ENCODE peak calls at places on chromosome 5, in five cellular contexts. W is uterus, V is IMR-90, T is NB4, L is adrenal gland. X is an unnamed sample.

GRCh38 chr5:57117601-57118000 is 56.3 kb upstream of the GPBP1 start:
- DNase-seq in V (no peak), T (peak; percentile 72), L (no peak), W (no peak), X (no peak)

GRCh38 chr5:86880785-86881492 is 263.2 kb downstream of the COX7C start:
- DNase-seq in W (peak; percentile 18), L (peak; percentile 40), T (peak; percentile 82), V (peak; percentile 89), X (no peak)

GRCh38 chr5:172102913-172103629 is 85.0 kb downstream of the STK10 start:
- DNase-seq in L (peak; percentile 72), T (no peak), V (peak; percentile 95), W (no peak), X (no peak)

GRCh38 chr5:144202072-144202471 is 31.4 kb downstream of the KCTD16 start:
- DNase-seq in W (no peak), T (no peak), L (no peak), V (no peak), X (no peak)

GRCh38 chr5:90560771-90561170 is 2.2 kb downstream of the ADGRV1 start:
- DNase-seq in T (no peak), W (no peak), V (no peak), L (no peak), X (no peak)

GRCh38 chr5:12367973-12368372 is 463.7 kb upstream of the CTNND2 start:
- DNase-seq in L (no peak), W (no peak), T (no peak), V (no peak), X (no peak)

GRCh38 chr5:109418752-109419352 is 9.1 kb upstream of the PJA2 start:
- DNase-seq in W (no peak), T (no peak), V (no peak), L (no peak), X (no peak)

GRCh38 chr5:179765400-179765799 is 28.4 kb upstream of the LTC4S start:
- DNase-seq in V (peak; percentile 85), W (no peak), L (peak; percentile 43), T (peak; percentile 87), X (no peak)

GRCh38 chr5:173775692-173776135 is 112.4 kb upstream of the CPEB4 start:
- DNase-seq in L (no peak), T (peak; percentile 82), W (no peak), V (no peak), X (no peak)

GRCh38 chr5:53543401-53543800 is 17.0 kb upstream of the NDUFS4 start:
- DNase-seq in T (peak; percentile 34), W (no peak), L (no peak), V (peak; percentile 66), X (no peak)

GRCh38 chr5:140548300-140548688 is 832 bp downstream of the EIF4EBP3 start:
- DNase-seq in W (no peak), T (no peak), L (no peak), V (no peak), X (no peak)

GRCh38 chr5:34735436-34736426 is 79.6 kb downstream of the RAI14 start:
- DNase-seq in L (no peak), T (peak; percentile 7), W (no peak), V (peak; percentile 80), X (no peak)

GRCh38 chr5:5409151-5409810 is 13.2 kb upstream of the ICE1 start:
- DNase-seq in W (no peak), T (peak; percentile 39), L (no peak), V (peak; percentile 20), X (no peak)

GRCh38 chr5:145941677-145942130 is 5.3 kb downstream of the SH3RF2 start:
- DNase-seq in L (no peak), W (no peak), T (peak; percentile 34), V (peak; percentile 35), X (no peak)

GRCh38 chr5:174402224-174402812 is 322.1 kb upstream of the MSX2 start:
- DNase-seq in T (no peak), V (no peak), L (no peak), W (no peak), X (no peak)

GRCh38 chr5:107915413-107915812 is 244.7 kb upstream of the EFNA5 start:
- DNase-seq in L (no peak), T (peak; percentile 12), V (no peak), W (no peak), X (no peak)

GRCh38 chr5:57791875-57792274 is 309.3 kb upstream of the ACTBL2 start:
- DNase-seq in L (no peak), W (no peak), V (no peak), T (no peak), X (no peak)

GRCh38 chr5:82985763-82986162 is 91.4 kb downstream of the TMEM167A start:
- DNase-seq in V (no peak), L (no peak), T (no peak), W (no peak), X (no peak)

GRCh38 chr5:82986404-82986803 is 90.8 kb downstream of the TMEM167A start:
- DNase-seq in L (no peak), W (no peak), T (no peak), V (no peak), X (no peak)

GRCh38 chr5:82987188-82987587 is 90.0 kb downstream of the TMEM167A start:
- DNase-seq in W (no peak), L (no peak), V (no peak), T (no peak), X (no peak)

GRCh38 chr5:82991059-82991458 is 86.1 kb downstream of the TMEM167A start:
- DNase-seq in V (no peak), W (no peak), T (no peak), L (no peak), X (no peak)

DNA sequence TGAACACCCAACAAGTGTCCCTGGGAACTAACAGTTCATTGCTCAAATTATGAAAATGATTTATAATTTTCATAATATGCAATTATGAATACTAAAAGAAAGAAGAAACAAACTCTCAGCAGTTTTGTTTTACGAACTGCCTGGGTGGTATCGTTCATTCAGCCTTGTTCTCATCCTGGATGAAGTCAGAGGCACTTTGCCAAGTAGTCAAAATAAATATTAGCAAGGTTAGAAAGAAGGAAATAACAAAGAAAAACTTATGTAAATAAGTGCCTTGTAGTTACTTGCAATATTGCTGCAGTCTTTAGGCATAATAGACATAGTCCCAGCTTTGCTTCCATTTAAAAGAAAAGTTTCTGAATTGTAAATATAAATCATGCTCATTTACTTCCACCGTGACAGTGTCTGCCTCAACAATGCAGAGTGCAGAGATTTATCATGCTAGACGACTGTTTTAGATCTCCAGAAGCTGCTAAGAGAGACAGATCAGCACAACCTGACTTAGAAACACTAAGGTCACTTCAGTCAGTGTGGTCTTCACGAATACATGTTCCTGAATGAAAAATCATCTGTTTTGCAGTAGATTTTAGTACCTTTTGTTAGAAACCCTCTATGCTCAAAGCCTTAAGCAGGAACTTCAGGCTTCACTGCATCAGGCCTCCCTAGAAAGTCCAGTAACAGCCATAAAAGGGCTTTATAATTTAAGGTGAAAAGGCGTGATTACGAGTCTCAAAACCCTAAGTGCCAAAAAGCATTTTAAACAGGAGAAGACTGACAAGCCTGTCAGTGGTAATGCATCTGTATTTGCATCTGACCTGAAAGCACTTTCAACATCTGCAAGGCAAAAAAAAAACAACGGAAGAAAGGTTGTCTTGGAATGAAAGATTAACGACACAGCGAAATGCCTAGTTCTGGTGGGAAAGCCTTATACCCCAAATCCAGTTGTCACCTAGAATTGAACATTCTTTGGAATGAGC is 92.1 kb downstream of the TMEM167A start:
- DNase-seq in L (no peak), V (no peak), T (no peak), W (no peak), X (no peak)
- H3K4me3 ChIP-seq in L (no peak overlapping the region), V (no peak overlapping the region), T (no peak overlapping the region), W (no peak overlapping the region), X (no peak overlapping the region)

DNA sequence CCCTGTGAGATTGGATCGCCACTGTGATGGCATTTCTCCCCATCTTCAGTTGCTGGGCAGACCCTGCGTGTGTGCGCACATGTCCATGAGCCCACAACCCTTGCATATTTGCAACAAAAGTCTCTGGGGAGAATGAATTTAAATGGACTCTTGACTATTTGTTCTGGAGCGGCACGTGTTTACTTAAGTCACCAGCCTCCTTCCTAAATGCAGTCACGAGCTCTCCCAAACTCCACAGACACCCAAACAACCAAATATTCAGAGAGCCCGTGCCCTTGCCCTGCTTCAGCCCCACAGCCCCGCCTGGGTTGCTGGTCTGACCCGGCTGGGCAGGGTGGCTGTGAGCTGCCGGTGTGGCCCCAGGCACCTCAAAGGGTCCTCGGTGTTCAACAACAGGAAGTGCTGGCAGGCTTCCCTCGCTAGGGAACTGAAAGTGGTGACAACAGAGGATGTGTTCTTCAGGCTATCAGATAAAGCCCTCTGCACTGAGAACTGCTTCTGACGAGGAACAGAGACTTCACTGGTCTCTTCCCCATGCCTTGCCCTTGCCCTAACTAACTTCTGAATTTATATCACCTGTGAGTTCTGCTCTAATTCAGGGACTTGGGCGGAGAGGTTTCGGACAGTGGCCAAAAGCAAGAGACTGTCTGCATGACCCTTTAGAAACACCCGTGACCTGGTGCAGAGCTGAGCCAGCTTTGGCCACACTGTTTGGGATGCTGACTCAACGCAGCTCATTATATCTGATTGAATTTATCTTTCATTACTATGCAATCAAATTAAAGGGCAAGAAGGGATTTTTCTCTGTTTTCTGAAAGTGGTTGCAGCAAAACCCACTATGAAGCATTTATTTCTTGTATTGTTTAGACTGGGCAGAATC is 19.2 kb upstream of the CD180 start:
- DNase-seq in T (peak; percentile 72), V (peak; percentile 13), W (peak; percentile 62), L (peak; percentile 73), X (peak; percentile 55)
- TF ChIP-seq POLR2A in T (no peak), V (no peak), W (no peak), L (no peak), X (no peak)

DNA sequence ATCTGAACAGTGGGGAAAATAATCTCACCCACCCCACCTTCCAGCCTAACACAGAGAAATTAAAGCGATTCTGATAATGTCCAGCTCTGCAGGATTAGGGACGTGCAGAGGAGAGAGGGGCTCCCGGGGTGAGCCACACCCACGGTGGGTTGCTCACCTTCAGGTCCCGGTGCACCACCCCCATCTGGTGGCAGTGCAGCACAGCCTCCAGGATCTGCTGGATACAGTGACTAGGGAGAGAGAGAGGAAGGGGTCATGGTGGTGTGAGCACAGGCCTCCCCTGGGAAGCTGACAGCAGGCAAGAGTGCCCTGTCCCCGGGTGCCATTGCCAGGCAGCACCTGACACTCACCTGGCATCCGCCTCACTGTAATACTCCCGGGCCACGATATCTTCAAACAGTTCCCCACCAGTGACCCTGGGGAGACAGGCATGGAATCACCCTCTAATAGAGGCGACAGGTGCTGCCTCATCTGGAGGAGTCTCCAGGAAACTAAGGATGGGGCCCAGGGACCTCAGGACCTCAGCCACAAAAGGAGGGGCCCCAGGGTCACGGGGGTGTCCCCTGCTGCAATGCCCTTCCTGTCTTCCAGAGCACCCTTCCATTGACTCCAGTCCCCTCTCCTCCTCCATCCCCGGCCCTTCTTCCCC is 33.0 kb downstream of the CAMK2A start:
- DNase-seq in V (no peak), L (no peak), T (no peak), W (no peak), X (no peak)
- TF ChIP-seq CTCF in V (no peak), L (no peak), T (no peak), W (no peak), X (no peak)

GRCh38 chr5:36237756-36238155 is 4.0 kb downstream of the NADK2 start:
- DNase-seq in V (no peak), T (no peak), L (no peak), W (no peak), X (no peak)

GRCh38 chr5:36240779-36241635 is 718 bp downstream of the NADK2 start:
- DNase-seq in L (peak; percentile 77), V (peak; percentile 59), W (peak; percentile 59), T (peak; percentile 82), X (peak; percentile 21)

GRCh38 chr5:36236801-36237200 is 4.9 kb downstream of the NADK2 start:
- DNase-seq in T (no peak), L (no peak), V (no peak), W (no peak), X (no peak)

GRCh38 chr5:36239370-36240293 is 2.1 kb downstream of the NADK2 start:
- DNase-seq in W (no peak), L (no peak), T (peak; percentile 9), V (no peak), X (no peak)

GRCh38 chr5:36238896-36239295 is 2.8 kb downstream of the NADK2 start:
- DNase-seq in V (no peak), L (no peak), W (no peak), T (no peak), X (no peak)
- H3K4me3 ChIP-seq in V (no peak overlapping the region), L (peak overlapping the region; percentile 93), W (no peak overlapping the region), T (no peak overlapping the region), X (no peak overlapping the region)